ENCODE peak calls at places on chromosomes 5 and 9, in ten cellular contexts. K is AG10803; F is pancreas; O is activated T-cell treated with anti-CD3 and anti-CD28 coated beads, Interleukin-2, amount 50 U/mL, for 4 hours; V is CD4-positive, alpha-beta memory T cell; S is GM23248; T is activated CD8-positive, alpha-beta memory T cell treated with anti-CD3 and anti-CD28 coated beads for 1 hour; G is osteocyte; I is ACHN; J is activated gamma-delta T cell treated with anti-CD3 and anti-CD28 coated beads, Interleukin-2, amount 50 U/mL, for 16 hours. H is an unnamed sample.

GRCh38 chr9:131078427-131079366 is 17.6 kb upstream of the AIF1L start:
- DNase-seq in O (no peak), S (no peak), F (no peak), K (no peak), G (no peak), T (no peak), V (no peak), I (no peak), J (no peak), H (no peak)

GRCh38 chr5:172801184-172801671 is 30.2 kb upstream of the DUSP1 start:
- DNase-seq in F (no peak), S (peak), G (no peak), K (peak), O (no peak), V (no peak), T (no peak), I (peak), J (no peak), H (no peak)

GRCh38 chr9:107044872-107045271 is 181.9 kb downstream of the ZNF462 start:
- DNase-seq in K (no peak), J (no peak), G (no peak), O (no peak), I (no peak), T (no peak), S (no peak), F (no peak), V (no peak), H (no peak)

GRCh38 chr5:175872287-175873089 is 1.1 kb downstream of the CPLX2 start:
- DNase-seq in O (no peak), F (no peak), K (no peak), V (no peak), S (no peak), I (no peak), J (no peak), G (no peak), T (no peak), H (no peak)

GRCh38 chr9:116421006-116421538 is 266.0 kb upstream of the TRIM32 start:
- DNase-seq in G (no peak), V (no peak), I (no peak), T (no peak), S (peak), J (no peak), O (no peak), F (no peak), K (peak), H (no peak)

GRCh38 chr5:74945561-74946165 is 79.5 kb upstream of the FAM169A start:
- DNase-seq in V (no peak), F (no peak), G (no peak), S (no peak), J (no peak), K (no peak), T (no peak), O (no peak), I (no peak), H (no peak)

GRCh38 chr9:130638278-130639118 is 25.9 kb upstream of the PRDM12 start:
- DNase-seq in J (no peak), O (no peak), T (no peak), I (no peak), F (no peak), K (no peak), G (no peak), S (no peak), V (no peak), H (no peak)

GRCh38 chr5:16936150-16937022 is at the start of gene MYO10:
- DNase-seq in T (peak), I (peak), V (peak), J (peak), G (peak), O (peak), F (peak), K (peak), S (peak), H (no peak)

GRCh38 chr5:35884125-35884788 is 27.6 kb downstream of the IL7R start:
- DNase-seq in K (peak), S (peak), I (peak), V (no peak), T (no peak), F (no peak), J (no peak), G (no peak), O (no peak), H (no peak)

GRCh38 chr5:33772276-33772990 is 119.4 kb downstream of the ADAMTS12 start:
- DNase-seq in V (no peak), T (no peak), K (peak), S (peak), J (no peak), F (no peak), G (no peak), O (no peak), I (no peak), H (no peak)

GRCh38 chr5:160460377-160461049 is 38.9 kb downstream of the PTTG1 start:
- DNase-seq in F (no peak), T (no peak), V (no peak), K (peak), G (no peak), I (no peak), S (peak), J (no peak), O (no peak), H (no peak)

GRCh38 chr5:1187234-1187949 is 14.0 kb upstream of the SLC6A19 start:
- DNase-seq in V (no peak), S (no peak), F (peak), K (no peak), T (no peak), I (no peak), G (no peak), J (no peak), O (no peak), H (no peak)

GRCh38 chr5:134143964-134144941 is 29.8 kb downstream of the TCF7 start:
- DNase-seq in G (peak), I (no peak), V (no peak), O (no peak), J (no peak), T (no peak), S (no peak), F (no peak), K (no peak), H (no peak)

GRCh38 chr5:8136271-8136670 is 267.3 kb downstream of the MTRR start:
- DNase-seq in F (no peak), V (no peak), T (no peak), K (no peak), J (no peak), S (no peak), G (no peak), O (no peak), I (no peak), H (no peak)

GRCh38 chr5:6435356-6435755 is 13.3 kb upstream of the UBE2QL1 start:
- DNase-seq in O (no peak), F (no peak), V (peak), I (peak), K (no peak), T (no peak), J (no peak), G (no peak), S (peak), H (no peak)

GRCh38 chr5:38347040-38347763 is 88.8 kb downstream of the EGFLAM start:
- DNase-seq in G (no peak), I (no peak), S (peak), K (no peak), F (no peak), O (no peak), J (no peak), V (no peak), T (no peak), H (no peak)

GRCh38 chr9:113153599-113153998 is 2.8 kb downstream of the SLC31A2 start:
- DNase-seq in F (no peak), G (no peak), O (no peak), V (no peak), J (no peak), I (no peak), S (no peak), K (no peak), T (no peak), H (no peak)

GRCh38 chr5:58505502-58505901 is 14.3 kb downstream of the GAPT start:
- DNase-seq in F (no peak), T (no peak), O (no peak), V (no peak), J (no peak), K (no peak), G (no peak), I (no peak), S (no peak), H (no peak)

GRCh38 chr5:123965626-123966025 is 453.6 kb downstream of the CSNK1G3 start:
- DNase-seq in I (no peak), T (no peak), J (no peak), F (no peak), S (no peak), G (no peak), O (no peak), V (no peak), K (no peak), H (no peak)

GRCh38 chr9:110606179-110606578 is 26.6 kb upstream of the SVEP1 start:
- DNase-seq in O (no peak), V (no peak), T (no peak), J (no peak), S (peak), I (no peak), F (no peak), K (no peak), G (no peak), H (no peak)

GRCh38 chr9:122144836-122145235 is 14.7 kb downstream of the NDUFA8 start:
- DNase-seq in T (no peak), S (peak), G (no peak), J (no peak), K (no peak), V (no peak), F (no peak), I (no peak), O (no peak), H (no peak)

GRCh38 chr9:93265972-93266371 is 82.0 kb downstream of the WNK2 start:
- DNase-seq in V (no peak), I (no peak), T (no peak), J (no peak), O (no peak), G (no peak), S (no peak), F (no peak), K (no peak), H (no peak)

GRCh38 chr9:123324767-123325183 is 31.2 kb upstream of the CRB2 start:
- DNase-seq in S (no peak), J (no peak), K (no peak), F (no peak), V (no peak), T (no peak), G (no peak), I (no peak), O (no peak), H (no peak)